ENCODE peak calls at places on chromosomes 3 and 15, in four cellular contexts. One of them, this sample, is unnamed.

GRCh38 chr3:32460031-32460749 is 42.5 kb downstream of the CMTM6 start:
- DNase-seq in HepG2: no peak
- DNase-seq in ovary: no peak
- DNase-seq in sigmoid colon: no peak
- DNase-seq in this sample: no peak

GRCh38 chr15:67024998-67025368 is 40.4 kb upstream of the SMAD3 start:
- DNase-seq in HepG2: no peak
- DNase-seq in ovary: no peak
- DNase-seq in sigmoid colon: peak; percentile 54
- DNase-seq in this sample: no peak

GRCh38 chr3:101571028-101571895 is 2.7 kb upstream of the PCNP start:
- DNase-seq in HepG2: no peak
- DNase-seq in ovary: no peak
- DNase-seq in sigmoid colon: no peak
- DNase-seq in this sample: no peak

GRCh38 chr15:57732526-57733331 is 26.2 kb downstream of the POLR2M start:
- DNase-seq in ovary: peak; percentile 46
- DNase-seq in HepG2: peak; percentile 49
- DNase-seq in sigmoid colon: no peak
- DNase-seq in this sample: peak; percentile 52

GRCh38 chr3:9123849-9124248 is 125.6 kb downstream of the SRGAP3 start:
- DNase-seq in HepG2: no peak
- DNase-seq in ovary: no peak
- DNase-seq in sigmoid colon: no peak
- DNase-seq in this sample: no peak

GRCh38 chr3:106208979-106209378 is 340.2 kb upstream of the CBLB start:
- DNase-seq in sigmoid colon: no peak
- DNase-seq in HepG2: no peak
- DNase-seq in ovary: no peak
- DNase-seq in this sample: no peak

GRCh38 chr3:13143381-13144004 is 70.3 kb upstream of the IQSEC1 start:
- DNase-seq in sigmoid colon: peak; percentile 35
- DNase-seq in ovary: no peak
- DNase-seq in HepG2: no peak
- DNase-seq in this sample: no peak

GRCh38 chr3:58585005-58585786 is 8.0 kb upstream of the FAM107A start:
- DNase-seq in HepG2: peak; percentile 43
- DNase-seq in ovary: peak; percentile 91
- DNase-seq in sigmoid colon: peak; percentile 93
- DNase-seq in this sample: peak; percentile 92

GRCh38 chr15:27671794-27672438 is 427.2 kb downstream of the OCA2 start:
- DNase-seq in ovary: no peak
- DNase-seq in HepG2: no peak
- DNase-seq in sigmoid colon: no peak
- DNase-seq in this sample: no peak

GRCh38 chr15:32683906-32684584 is 33.8 kb upstream of the GREM1 start:
- DNase-seq in sigmoid colon: no peak
- DNase-seq in ovary: no peak
- DNase-seq in HepG2: no peak
- DNase-seq in this sample: peak; percentile 21

GRCh38 chr3:100403956-100404548 is 2.7 kb downstream of the LNP1 start:
- DNase-seq in ovary: no peak
- DNase-seq in sigmoid colon: no peak
- DNase-seq in HepG2: no peak
- DNase-seq in this sample: no peak

GRCh38 chr15:89998141-89998661 is 2.9 kb upstream of the ZNF710 start:
- DNase-seq in ovary: no peak
- DNase-seq in HepG2: peak; percentile 69
- DNase-seq in sigmoid colon: no peak
- DNase-seq in this sample: no peak

GRCh38 chr3:196901768-196902167 is 34.0 kb downstream of the SENP5 start:
- DNase-seq in HepG2: no peak
- DNase-seq in ovary: no peak
- DNase-seq in sigmoid colon: no peak
- DNase-seq in this sample: no peak

GRCh38 chr15:90902996-90903732 is at the start of gene MAN2A2:
- DNase-seq in sigmoid colon: no peak
- DNase-seq in ovary: peak; percentile 70
- DNase-seq in HepG2: peak; percentile 15
- DNase-seq in this sample: peak; percentile 74

GRCh38 chr3:188272481-188273372 is 118.8 kb downstream of the LPP start:
- DNase-seq in HepG2: peak; percentile 34
- DNase-seq in sigmoid colon: no peak
- DNase-seq in ovary: no peak
- DNase-seq in this sample: no peak

GRCh38 chr15:43523646-43524045 is 6.2 kb downstream of the MAP1A start:
- DNase-seq in HepG2: no peak
- DNase-seq in ovary: no peak
- DNase-seq in sigmoid colon: no peak
- DNase-seq in this sample: no peak

GRCh38 chr3:14374444-14374883 is 27.9 kb upstream of the SLC6A6 start:
- DNase-seq in ovary: no peak
- DNase-seq in HepG2: no peak
- DNase-seq in sigmoid colon: no peak
- DNase-seq in this sample: no peak

GRCh38 chr3:190051643-190052042 is 69.1 kb downstream of the P3H2 start:
- DNase-seq in ovary: no peak
- DNase-seq in HepG2: no peak
- DNase-seq in sigmoid colon: no peak
- DNase-seq in this sample: no peak

GRCh38 chr15:95995375-95996168 is 334.9 kb upstream of the NR2F2 start:
- DNase-seq in HepG2: no peak
- DNase-seq in ovary: no peak
- DNase-seq in sigmoid colon: no peak
- DNase-seq in this sample: no peak

GRCh38 chr3:140093742-140094141 is 158.8 kb downstream of the CLSTN2 start:
- DNase-seq in sigmoid colon: peak; percentile 89
- DNase-seq in HepG2: no peak
- DNase-seq in ovary: peak; percentile 64
- DNase-seq in this sample: no peak

GRCh38 chr15:72202801-72203506 is 5.4 kb upstream of the GRAMD2A start:
- DNase-seq in ovary: no peak
- DNase-seq in sigmoid colon: no peak
- DNase-seq in HepG2: no peak
- DNase-seq in this sample: no peak

GRCh38 chr3:175207361-175207760 is 348.2 kb downstream of the NAALADL2 start:
- DNase-seq in ovary: no peak
- DNase-seq in sigmoid colon: no peak
- DNase-seq in HepG2: no peak
- DNase-seq in this sample: no peak

GRCh38 chr15:81338422-81339007 is 14.6 kb upstream of the STARD5 start:
- DNase-seq in HepG2: no peak
- DNase-seq in ovary: no peak
- DNase-seq in sigmoid colon: peak; percentile 85
- DNase-seq in this sample: peak; percentile 34

GRCh38 chr3:71078199-71078598 is 505.3 kb downstream of the FOXP1 start:
- DNase-seq in HepG2: no peak
- DNase-seq in ovary: no peak
- DNase-seq in sigmoid colon: no peak
- DNase-seq in this sample: no peak

GRCh38 chr15:93424131-93424530 is 335.1 kb upstream of the RGMA start:
- DNase-seq in HepG2: no peak
- DNase-seq in sigmoid colon: no peak
- DNase-seq in ovary: no peak
- DNase-seq in this sample: no peak

GRCh38 chr3:122451371-122451770 is 35.5 kb upstream of the WDR5B start:
- DNase-seq in HepG2: no peak
- DNase-seq in ovary: no peak
- DNase-seq in sigmoid colon: no peak
- DNase-seq in this sample: no peak

GRCh38 chr15:81027200-81027599 is 26.5 kb downstream of the TLNRD1 start:
- DNase-seq in ovary: no peak
- DNase-seq in HepG2: no peak
- DNase-seq in sigmoid colon: no peak
- DNase-seq in this sample: no peak

GRCh38 chr3:33883538-33884203 is 85.2 kb downstream of the PDCD6IP start:
- DNase-seq in ovary: no peak
- DNase-seq in sigmoid colon: no peak
- DNase-seq in HepG2: peak; percentile 39
- DNase-seq in this sample: no peak

GRCh38 chr3:167520656-167521360 is 47.0 kb upstream of the SERPINI2 start:
- DNase-seq in HepG2: no peak
- DNase-seq in sigmoid colon: no peak
- DNase-seq in ovary: no peak
- DNase-seq in this sample: no peak

GRCh38 chr15:88998980-88999713 is 86.0 kb upstream of the MFGE8 start:
- DNase-seq in ovary: no peak
- DNase-seq in sigmoid colon: no peak
- DNase-seq in HepG2: no peak
- DNase-seq in this sample: no peak

GRCh38 chr15:101615986-101616848 is 36.0 kb downstream of the TM2D3 start:
- DNase-seq in ovary: peak; percentile 88
- DNase-seq in HepG2: peak; percentile 60
- DNase-seq in sigmoid colon: peak; percentile 78
- DNase-seq in this sample: peak; percentile 83

GRCh38 chr15:101017041-101017754 is 98.0 kb downstream of the LRRK1 start:
- DNase-seq in ovary: no peak
- DNase-seq in sigmoid colon: peak; percentile 56
- DNase-seq in HepG2: no peak
- DNase-seq in this sample: no peak

GRCh38 chr3:182182531-182182968 is 470.8 kb downstream of the SOX2 start:
- DNase-seq in ovary: no peak
- DNase-seq in HepG2: peak; percentile 7
- DNase-seq in sigmoid colon: no peak
- DNase-seq in this sample: no peak

GRCh38 chr3:74844428-74844827 is 230.0 kb upstream of the CNTN3 start:
- DNase-seq in ovary: no peak
- DNase-seq in HepG2: no peak
- DNase-seq in sigmoid colon: no peak
- DNase-seq in this sample: no peak

DNA sequence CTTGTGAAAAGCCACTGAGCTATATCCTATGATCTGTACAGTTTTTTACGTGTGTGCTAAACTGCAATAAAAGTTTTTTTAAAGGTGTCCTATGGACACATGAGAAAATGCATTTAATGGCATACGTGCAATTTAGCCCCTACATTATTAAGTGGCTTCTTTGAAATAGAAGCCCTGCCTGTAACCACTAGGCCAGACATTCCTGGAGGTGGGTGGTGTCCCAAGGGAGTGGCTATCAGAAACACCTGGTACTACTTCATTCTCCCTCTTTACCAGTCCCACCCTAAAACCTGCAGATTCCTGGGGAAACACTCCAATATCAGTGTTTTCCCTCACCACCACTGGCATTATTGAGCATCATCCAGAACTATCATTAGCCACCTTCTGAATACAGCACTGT is 100.0 kb downstream of the OXNAD1 start:
- DNase-seq in sigmoid colon: no peak
- DNase-seq in HepG2: no peak
- DNase-seq in ovary: no peak
- DNase-seq in this sample: no peak
- H3K4me1 ChIP-seq in sigmoid colon: no peaks in the 10 kb centered on the region
- H3K4me1 ChIP-seq in HepG2: no peaks in the 10 kb centered on the region
- H3K4me1 ChIP-seq in ovary: peaks cover 7% of the 10 kb centered on the region
- H3K4me1 ChIP-seq in this sample: peaks cover 10% of the 10 kb centered on the region

DNA sequence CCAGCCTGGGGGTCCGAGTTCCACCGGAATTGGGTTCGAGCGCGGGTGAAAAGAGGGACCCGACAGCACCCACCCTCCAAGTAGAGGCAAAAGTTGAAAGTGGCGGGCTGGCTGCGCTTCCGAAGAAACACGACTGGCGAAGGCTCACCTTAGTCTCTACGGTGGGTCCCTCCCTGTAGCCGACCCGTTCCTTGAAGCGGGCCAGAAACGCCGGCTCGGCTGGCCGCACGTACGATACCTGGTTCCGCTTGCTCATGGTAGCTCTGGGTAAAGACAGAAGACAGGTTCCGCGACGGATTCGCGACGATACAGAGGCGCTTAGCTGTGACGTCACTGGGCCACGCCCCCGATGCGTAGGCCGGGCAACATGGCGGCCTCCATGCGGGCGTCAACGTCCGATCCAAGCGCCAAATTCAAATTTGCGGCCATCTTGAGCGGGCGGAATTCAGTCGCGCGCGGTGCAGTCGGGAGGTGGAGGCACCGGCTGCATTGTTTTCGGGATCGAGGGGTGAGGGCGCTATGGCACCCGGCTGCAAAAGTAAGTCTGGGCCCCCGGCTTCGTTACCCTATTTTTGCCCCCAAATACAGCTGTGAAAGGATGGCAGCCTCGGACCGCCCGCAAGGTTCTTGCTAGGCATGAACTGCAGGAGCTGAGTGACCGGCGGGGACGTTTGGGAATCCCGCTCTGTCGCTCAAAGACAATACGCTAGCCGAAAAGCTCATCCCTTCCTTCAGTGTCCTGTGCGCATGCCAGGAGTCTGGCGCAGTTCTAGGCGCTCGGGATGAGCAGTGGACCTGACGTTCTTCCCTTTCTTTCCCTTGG is at the start of the genes KIAA1143 and KIF15:
- DNase-seq in ovary: peak; percentile 98
- DNase-seq in HepG2: peak; percentile 89
- DNase-seq in sigmoid colon: peak; percentile 98
- DNase-seq in this sample: peak; percentile 96
- TF ChIP-seq POLR2A in ovary: peak; percentile 44
- TF ChIP-seq POLR2A in HepG2: peak; percentile 86
- TF ChIP-seq POLR2A in sigmoid colon: peak; percentile 34
- TF ChIP-seq POLR2A in this sample: peak; percentile 53

DNA sequence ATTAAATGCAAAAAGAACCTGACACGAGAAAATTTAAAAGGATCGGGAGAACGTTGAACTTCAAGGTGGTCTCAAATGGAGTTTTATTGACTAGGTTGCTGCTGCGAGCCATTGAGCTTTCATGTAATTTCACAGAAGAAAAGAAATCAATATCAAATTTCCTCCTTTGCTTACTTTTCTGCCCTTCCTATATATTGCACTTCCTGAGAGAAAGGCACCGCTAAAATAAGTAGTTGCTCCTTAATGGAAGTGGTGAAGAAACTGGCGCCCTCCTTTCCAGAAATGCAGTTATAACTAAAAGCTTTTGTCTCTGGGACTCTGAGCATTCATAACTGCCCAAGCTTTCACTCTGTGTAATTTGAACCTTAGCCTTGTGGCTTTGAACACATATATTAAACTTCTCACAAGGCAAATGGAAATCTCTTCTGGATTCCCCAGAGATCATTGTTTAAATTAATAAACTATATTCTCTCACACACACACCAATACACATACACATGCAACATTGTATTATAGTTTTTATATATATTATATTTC is 13.4 kb downstream of the EID1 start:
- DNase-seq in ovary: no peak
- DNase-seq in sigmoid colon: no peak
- DNase-seq in HepG2: no peak
- DNase-seq in this sample: no peak
- H3K27ac ChIP-seq in ovary: no peak overlapping the region
- H3K27ac ChIP-seq in sigmoid colon: no peak overlapping the region
- H3K27ac ChIP-seq in HepG2: no peak overlapping the region
- H3K27ac ChIP-seq in this sample: no peak overlapping the region

GRCh38 chr3:111810909-111811308 is 48.2 kb upstream of the PHLDB2 start:
- DNase-seq in sigmoid colon: no peak
- DNase-seq in ovary: no peak
- DNase-seq in HepG2: peak; percentile 13
- DNase-seq in this sample: no peak

GRCh38 chr3:111808439-111808838 is 50.6 kb upstream of the PHLDB2 start:
- DNase-seq in HepG2: peak; percentile 29
- DNase-seq in ovary: no peak
- DNase-seq in sigmoid colon: no peak
- DNase-seq in this sample: no peak

GRCh38 chr3:111809196-111809595 is 49.9 kb upstream of the PHLDB2 start:
- DNase-seq in HepG2: peak; percentile 24
- DNase-seq in ovary: no peak
- DNase-seq in sigmoid colon: no peak
- DNase-seq in this sample: no peak

GRCh38 chr3:111812680-111813079 is 46.4 kb upstream of the PHLDB2 start:
- DNase-seq in HepG2: no peak
- DNase-seq in ovary: no peak
- DNase-seq in sigmoid colon: no peak
- DNase-seq in this sample: no peak

GRCh38 chr3:111811811-111812210 is 47.3 kb upstream of the PHLDB2 start:
- DNase-seq in HepG2: no peak
- DNase-seq in ovary: no peak
- DNase-seq in sigmoid colon: no peak
- DNase-seq in this sample: no peak
- H3K4me1 ChIP-seq in HepG2: peaks cover 25% of the 10 kb centered on the region
- H3K4me1 ChIP-seq in ovary: no peaks in the 10 kb centered on the region
- H3K4me1 ChIP-seq in sigmoid colon: no peaks in the 10 kb centered on the region
- H3K4me1 ChIP-seq in this sample: no peaks in the 10 kb centered on the region

This sample was measured in heart left ventricle.